ENCODE peak calls at places on chromosomes 2 and 18, in six cellular contexts. S, C, J, R, H and B are unnamed samples.

GRCh38 chr18:79986726-79987125 is 1.6 kb downstream of the TXNL4A start:
- DNase-seq in R (peak), S (no peak), C (no peak), J (no peak), H (no peak), B (no peak)

GRCh38 chr2:113138428-113139322 is 11.3 kb downstream of the IL1RN start:
- DNase-seq in R (peak), J (peak), S (peak), C (peak), H (no peak), B (peak)

GRCh38 chr2:15756882-15757819 is 165.5 kb downstream of the DDX1 start:
- DNase-seq in J (no peak), R (no peak), S (no peak), C (no peak), H (no peak), B (no peak)

GRCh38 chr18:48347756-48348326 is 61.3 kb downstream of the ZBTB7C start:
- DNase-seq in C (no peak), J (no peak), S (no peak), H (no peak), R (no peak), B (no peak)

GRCh38 chr2:235713244-235713643 is 219.4 kb downstream of the AGAP1 start:
- DNase-seq in J (no peak), C (no peak), R (peak), S (no peak), H (no peak), B (no peak)

GRCh38 chr2:190301032-190301431 is 18.6 kb downstream of the HIBCH start:
- DNase-seq in H (no peak), S (no peak), J (no peak), R (no peak), C (no peak), B (no peak)

GRCh38 chr2:209121691-209122090 is 302.2 kb upstream of the MAP2 start:
- DNase-seq in R (no peak), S (no peak), J (no peak), C (no peak), H (no peak), B (no peak)

GRCh38 chr18:10418836-10419235 is 35.6 kb upstream of the APCDD1 start:
- DNase-seq in H (no peak), J (no peak), S (no peak), C (no peak), R (no peak), B (no peak)

GRCh38 chr2:231668981-231669380 is 39.3 kb upstream of the PTMA start:
- DNase-seq in S (no peak), R (no peak), C (no peak), H (no peak), J (no peak), B (no peak)

GRCh38 chr2:231673348-231673770 is 35.0 kb upstream of the PTMA start:
- DNase-seq in J (no peak), H (no peak), C (no peak), S (peak), R (no peak), B (no peak)

GRCh38 chr2:231670892-231671616 is 37.3 kb upstream of the PTMA start:
- DNase-seq in S (no peak), C (peak), H (no peak), J (peak), R (peak), B (no peak)

GRCh38 chr2:231672617-231673347 is 35.5 kb upstream of the PTMA start:
- DNase-seq in J (no peak), H (no peak), R (peak), C (no peak), S (peak), B (no peak)

DNA sequence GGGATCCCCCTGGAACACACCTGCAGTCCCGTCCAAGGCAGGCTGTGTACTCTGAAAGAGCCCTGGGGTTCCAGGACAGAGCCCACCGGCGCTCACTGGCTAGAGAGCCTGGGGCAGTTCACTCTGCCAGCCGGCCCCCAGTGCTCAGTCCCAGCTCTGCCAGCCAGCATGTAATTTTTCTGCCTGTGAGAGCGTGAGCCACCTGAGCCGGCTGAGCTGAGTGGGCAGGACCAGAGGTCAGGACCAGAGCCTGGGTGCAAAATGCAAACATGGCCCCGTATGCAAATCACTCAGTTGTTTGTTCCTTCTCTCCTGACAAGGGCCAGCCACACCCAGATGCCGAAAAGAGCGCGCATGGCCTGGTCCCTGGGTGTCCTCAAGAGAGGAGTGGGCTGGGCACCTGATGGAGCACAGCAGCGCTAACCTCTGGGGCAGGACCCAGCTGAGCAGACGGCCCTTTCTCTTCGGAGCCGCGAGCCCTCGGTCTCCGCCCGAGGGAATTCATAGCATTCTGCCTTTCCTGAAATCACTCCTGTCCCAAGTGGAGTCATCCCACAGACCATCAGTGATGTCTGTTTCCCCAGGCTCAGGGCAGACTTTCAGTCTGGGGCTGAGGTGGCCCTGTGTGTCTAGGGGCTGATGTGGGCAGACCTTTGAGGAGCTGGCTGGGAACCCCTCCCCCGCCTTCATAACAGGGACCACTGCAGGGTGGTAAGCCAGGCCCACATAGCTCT is 36.5 kb upstream of the PTMA start:
- DNase-seq in S (no peak), R (no peak), H (no peak), C (no peak), J (peak), B (no peak)
- H3K27ac ChIP-seq in S (peak), R (no peak), H (peak), C (no peak), J (peak), B (no peak)

DNA sequence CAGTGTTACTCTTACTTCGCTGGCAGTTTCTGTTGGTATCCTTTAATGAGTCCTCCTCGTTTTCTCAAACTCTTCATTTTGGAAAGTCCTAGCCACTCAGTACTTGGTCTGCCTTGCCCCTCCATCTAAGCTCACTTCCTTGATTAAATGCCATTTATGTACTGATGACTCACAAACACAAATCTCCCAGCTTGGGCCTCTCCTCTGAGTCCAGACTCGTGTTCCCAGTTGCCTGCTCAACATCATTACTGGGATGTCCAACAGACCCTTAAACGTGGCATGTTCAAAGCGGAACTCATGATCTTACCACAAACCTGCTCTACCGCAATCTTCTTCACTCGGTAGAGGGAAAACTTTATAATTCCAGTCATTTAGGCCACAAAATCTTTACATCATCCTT is 13.8 kb upstream of the CCDC68 start:
- DNase-seq in H (no peak), J (no peak), C (no peak), R (no peak), S (no peak), B (no peak)
- H3K4me3 ChIP-seq in H (no peak), J (no peak), C (no peak), R (no peak), S (no peak), B (no peak)

GRCh38 chr2:182941939-182942338 is 75.5 kb upstream of the FRZB start:
- DNase-seq in R (no peak), S (no peak), J (no peak), H (no peak), C (no peak), B (no peak)
- H3K27ac ChIP-seq in R (no peak), S (no peak), J (no peak), H (no peak), C (no peak), B (peak)

DNA sequence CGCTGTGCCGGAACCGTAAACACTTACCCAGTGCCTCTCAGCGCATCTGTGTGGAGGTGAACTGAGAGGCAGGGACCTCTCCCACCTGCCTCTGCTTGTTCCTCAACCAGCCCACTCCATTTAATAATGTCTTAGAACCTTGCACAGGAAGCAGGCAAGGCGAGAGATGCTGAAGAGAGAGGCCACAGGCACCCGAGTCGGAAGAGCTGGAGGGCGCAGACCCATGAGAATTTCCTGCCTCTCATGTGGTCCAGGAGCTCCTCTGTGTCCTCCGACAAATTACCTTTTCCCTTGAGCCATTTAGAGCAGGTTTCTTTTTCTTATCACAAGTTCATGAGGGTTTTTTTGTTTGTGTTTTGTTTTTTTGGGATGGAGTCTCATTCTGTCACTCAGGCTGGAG is 4.9 kb upstream of the RFX8 start:
- DNase-seq in H (no peak), J (no peak), R (no peak), C (no peak), S (no peak), B (no peak)
- H3K4me3 ChIP-seq in H (no peak), J (no peak), R (no peak), C (no peak), S (no peak), B (no peak)